ENCODE peak calls at places on chromosome 21, in seven cellular contexts. H is IMR-90, V is WTC11, P is HepG2, I is K562, M is H1, B is GM12878. L is an unnamed sample.

GRCh38 chr21:42570841-42571387 is 57.3 kb downstream of the SLC37A1 start:
- DNase-seq in H (no peak), V (peak), P (no peak), I (no peak), M (no peak), B (no peak), L (no peak)

GRCh38 chr21:33915368-33916199 is at the start of gene ATP5PO:
- DNase-seq in H (peak), V (peak), P (peak), I (peak), M (peak), B (peak), L (peak)

GRCh38 chr21:35428489-35428888 is 379.4 kb upstream of the RUNX1 start:
- DNase-seq in H (no peak), V (peak), P (no peak), I (no peak), M (no peak), B (no peak), L (no peak)

GRCh38 chr21:42245348-42246185 is 26.6 kb downstream of the ABCG1 start:
- DNase-seq in H (no peak), V (peak), P (no peak), I (no peak), M (no peak), B (no peak), L (no peak)

GRCh38 chr21:37562920-37563640 is 196.5 kb downstream of the DYRK1A start:
- DNase-seq in H (no peak), V (peak), P (no peak), I (no peak), M (no peak), B (no peak), L (no peak)

GRCh38 chr21:37855568-37856391 is 60.5 kb downstream of the KCNJ6 start:
- DNase-seq in H (peak), V (no peak), P (no peak), I (no peak), M (no peak), B (no peak), L (no peak)

GRCh38 chr21:41610042-41610839 is 102.3 kb upstream of the TMPRSS2 start:
- DNase-seq in H (peak), V (peak), P (peak), I (peak), M (no peak), B (no peak), L (peak)

GRCh38 chr21:17491716-17492414 is 21.0 kb upstream of the CXADR start:
- DNase-seq in H (peak), V (no peak), P (no peak), I (no peak), M (no peak), B (no peak), L (peak)

GRCh38 chr21:28944296-28944695 is 48.4 kb downstream of the LTN1 start:
- DNase-seq in H (peak), V (no peak), P (peak), I (no peak), M (no peak), B (no peak), L (no peak)

GRCh38 chr21:15058718-15059316 is 6.0 kb downstream of the NRIP1 start:
- DNase-seq in H (peak), V (no peak), P (no peak), I (peak), M (no peak), B (no peak), L (peak)

GRCh38 chr21:33115586-33116541 is 45.9 kb downstream of the OLIG1 start:
- DNase-seq in H (no peak), V (no peak), P (no peak), I (no peak), M (no peak), B (no peak), L (no peak)

GRCh38 chr21:43585514-43585913 is 73.8 kb downstream of the HSF2BP start:
- DNase-seq in H (no peak), V (no peak), P (no peak), I (no peak), M (no peak), B (no peak), L (no peak)

GRCh38 chr21:42381347-42381984 is 14.4 kb downstream of the TMPRSS3 start:
- DNase-seq in H (peak), V (peak), P (peak), I (peak), M (no peak), B (no peak), L (peak)

GRCh38 chr21:39825250-39825649 is 42.0 kb upstream of the PCP4 start:
- DNase-seq in H (no peak), V (no peak), P (no peak), I (no peak), M (no peak), B (no peak), L (no peak)

GRCh38 chr21:17650301-17650700 is 37.6 kb upstream of the BTG3 start:
- DNase-seq in H (no peak), V (no peak), P (peak), I (no peak), M (no peak), B (no peak), L (no peak)

GRCh38 chr21:42745511-42746239 is 92.3 kb downstream of the PDE9A start:
- DNase-seq in H (no peak), V (no peak), P (no peak), I (no peak), M (no peak), B (no peak), L (no peak)

GRCh38 chr21:41699311-41699710 is 67.5 kb downstream of the RIPK4 start:
- DNase-seq in H (no peak), V (no peak), P (no peak), I (no peak), M (no peak), B (no peak), L (no peak)

GRCh38 chr21:40070871-40071270 is 203.6 kb downstream of the PCP4 start:
- DNase-seq in H (no peak), V (no peak), P (no peak), I (no peak), M (no peak), B (no peak), L (no peak)

GRCh38 chr21:39660596-39660995 is 47.9 kb downstream of the B3GALT5 start:
- DNase-seq in H (peak), V (no peak), P (no peak), I (no peak), M (no peak), B (no peak), L (peak)

GRCh38 chr21:34836103-34836932 is 167.5 kb downstream of the CLIC6 start:
- DNase-seq in H (peak), V (no peak), P (peak), I (no peak), M (no peak), B (no peak), L (peak)

GRCh38 chr21:14092834-14093560 is 117.8 kb downstream of the LIPI start:
- DNase-seq in H (no peak), V (no peak), P (no peak), I (no peak), M (no peak), B (no peak), L (no peak)

GRCh38 chr21:37546949-37547614 is 180.5 kb downstream of the DYRK1A start:
- DNase-seq in H (no peak), V (no peak), P (no peak), I (no peak), M (no peak), B (no peak), L (no peak)

GRCh38 chr21:14560555-14560954 is 14.4 kb upstream of the SAMSN1 start:
- DNase-seq in H (no peak), V (no peak), P (no peak), I (no peak), M (no peak), B (no peak), L (no peak)

GRCh38 chr21:39852726-39853510 is 14.3 kb upstream of the PCP4 start:
- DNase-seq in H (no peak), V (no peak), P (no peak), I (no peak), M (no peak), B (no peak), L (no peak)

GRCh38 chr21:39705849-39706248 is 39.1 kb upstream of the IGSF5 start:
- DNase-seq in H (peak), V (no peak), P (no peak), I (no peak), M (no peak), B (no peak), L (no peak)

GRCh38 chr21:36385909-36386642 is 884 bp downstream of the CHAF1B start:
- DNase-seq in H (peak), V (no peak), P (no peak), I (no peak), M (no peak), B (no peak), L (no peak)

GRCh38 chr21:42637602-42638041 is 15.8 kb upstream of the PDE9A start:
- DNase-seq in H (no peak), V (no peak), P (no peak), I (no peak), M (no peak), B (no peak), L (no peak)

GRCh38 chr21:33901421-33902288 is 13.9 kb downstream of the ATP5PO start:
- DNase-seq in H (peak), V (peak), P (peak), I (no peak), M (peak), B (no peak), L (peak)

GRCh38 chr21:40587786-40588353 is 259.1 kb downstream of the DSCAM start:
- DNase-seq in H (no peak), V (no peak), P (no peak), I (no peak), M (no peak), B (no peak), L (no peak)

GRCh38 chr21:14889080-14889805 is 175.6 kb downstream of the NRIP1 start:
- DNase-seq in H (peak), V (no peak), P (peak), I (no peak), M (no peak), B (no peak), L (no peak)

GRCh38 chr21:28397040-28397439 is 595.6 kb downstream of the LTN1 start:
- DNase-seq in H (no peak), V (no peak), P (no peak), I (no peak), M (no peak), B (no peak), L (no peak)

GRCh38 chr21:37654596-37654995 is 261.7 kb downstream of the KCNJ6 start:
- DNase-seq in H (no peak), V (no peak), P (no peak), I (no peak), M (no peak), B (no peak), L (no peak)

GRCh38 chr21:39483917-39484316 is 32.1 kb downstream of the SH3BGR start:
- DNase-seq in H (peak), V (no peak), P (no peak), I (no peak), M (no peak), B (no peak), L (no peak)

GRCh38 chr21:26028183-26028582 is 142.4 kb downstream of the APP start:
- DNase-seq in H (no peak), V (no peak), P (no peak), I (no peak), M (no peak), B (no peak), L (no peak)
- TF ChIP-seq USF2 in H (no peak), V (no peak), P (no peak), I (no peak), M (no peak), B (no peak), L (no peak)

GRCh38 chr21:46323227-46323709 is 402 bp downstream of the C21orf58 start:
- DNase-seq in H (no peak), V (peak), P (no peak), I (no peak), M (no peak), B (no peak), L (no peak)
- TF ChIP-seq USF2 in H (no peak), V (no peak), P (no peak), I (no peak), M (no peak), B (no peak), L (no peak)

DNA sequence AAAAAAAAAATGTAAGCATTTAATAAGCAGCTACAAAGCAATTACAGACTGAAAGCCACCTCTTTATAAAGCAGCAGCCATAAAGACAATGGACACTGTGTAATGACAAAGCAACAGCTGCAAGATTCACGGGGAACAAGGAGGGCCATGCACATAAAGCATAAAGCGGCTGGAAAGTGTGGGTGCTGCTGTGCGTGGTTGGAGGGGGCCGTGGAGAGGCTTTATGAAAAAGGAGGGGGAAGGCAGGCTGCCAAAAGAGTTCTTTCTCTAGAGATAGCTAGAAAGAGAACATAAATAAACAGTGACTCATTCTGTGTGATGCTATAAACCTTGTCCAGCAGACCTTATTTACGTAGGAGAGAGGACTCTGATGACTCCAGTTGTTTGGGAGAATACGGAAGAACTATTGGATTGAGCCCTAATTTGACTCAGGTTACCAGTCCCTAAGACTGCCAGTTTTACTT is 49.3 kb downstream of the ADAMTS1 start:
- DNase-seq in H (peak), V (no peak), P (no peak), I (no peak), M (no peak), B (no peak), L (peak)
- TF ChIP-seq USF2 in H (no peak), V (no peak), P (no peak), I (no peak), M (no peak), B (no peak), L (no peak)

GRCh38 chr21:44954281-44954771 is 14.5 kb downstream of the SLX9 start:
- DNase-seq in H (no peak), V (no peak), P (no peak), I (no peak), M (no peak), B (no peak), L (no peak)
- TF ChIP-seq USF2 in H (no peak), V (no peak), P (no peak), I (no peak), M (no peak), B (no peak), L (no peak)

DNA sequence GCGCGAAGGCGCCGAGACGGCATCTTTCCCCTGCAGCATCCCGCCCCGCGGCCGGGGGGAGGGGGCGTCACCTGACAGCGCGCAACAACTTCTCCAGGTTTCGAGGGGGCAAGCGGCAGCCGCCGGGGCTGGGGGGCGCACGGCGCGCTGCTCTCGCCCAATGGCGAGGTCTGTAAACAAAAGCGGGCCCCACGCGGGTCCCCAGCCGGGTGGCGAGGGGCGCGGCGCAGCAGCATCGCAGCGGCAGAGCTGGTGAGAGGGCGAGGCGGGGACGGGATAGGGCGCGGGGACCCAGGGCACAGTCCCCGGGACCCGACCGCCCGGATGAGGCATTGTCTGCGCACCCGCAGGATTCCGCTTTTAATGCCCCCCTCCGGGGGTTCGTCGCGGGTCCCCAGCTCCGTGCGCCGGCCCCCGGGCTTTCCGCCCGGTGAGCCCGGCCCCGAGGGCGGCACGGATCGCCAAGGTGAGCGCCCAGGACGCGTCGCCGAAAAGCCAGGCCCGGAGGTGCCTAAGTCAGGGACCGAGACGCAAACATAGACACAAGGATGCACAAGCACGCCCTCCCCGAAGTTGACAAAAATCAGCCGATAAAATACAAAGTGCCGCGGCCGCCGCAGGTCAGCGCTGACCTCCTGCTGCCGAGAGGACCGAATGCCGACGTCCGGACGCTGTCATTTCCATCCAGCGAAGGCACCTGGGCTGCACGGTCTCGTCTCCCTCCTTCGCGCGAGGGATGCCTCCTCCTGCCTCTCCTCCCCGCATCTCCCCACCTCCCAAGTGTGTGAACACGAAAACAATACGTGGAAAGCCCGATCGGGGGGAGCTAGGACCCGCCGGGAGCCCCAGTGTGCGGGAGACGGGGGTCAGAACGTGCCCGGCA is 101.3 kb upstream of the SOD1 start:
- DNase-seq in H (no peak), V (peak), P (no peak), I (no peak), M (no peak), B (no peak), L (no peak)
- TF ChIP-seq USF2 in H (no peak), V (peak), P (no peak), I (no peak), M (no peak), B (no peak), L (no peak)

L was measured in A549.